ENCODE peak calls at places on chromosome 18, in eight cellular contexts. L is stimulated activated CD4-positive, alpha-beta T cell treated with anti-CD3 and anti-CD28 coated beads, Interleukin-15, amount 100 ng/mL, for 24 hours; E is AG04450; G is ACHN; O is COLO829; I is endothelial cell; H is anterior cingulate cortex; K is colonic mucosa. F is an unnamed sample.

GRCh38 chr18:27202771-27203170 is 17.7 kb upstream of the CHST9 start:
- DNase-seq in L (no peak), E (no peak), G (no peak), O (no peak), I (no peak), H (no peak), K (no peak), F (no peak)

GRCh38 chr18:6543330-6543908 is 128.7 kb upstream of the L3MBTL4 start:
- DNase-seq in L (no peak), E (no peak), G (peak), O (peak), I (no peak), H (no peak), K (no peak), F (no peak)

GRCh38 chr18:58359226-58360019 is 269.5 kb downstream of the ALPK2 start:
- DNase-seq in L (no peak), E (no peak), G (no peak), O (no peak), I (no peak), H (no peak), K (no peak), F (no peak)

GRCh38 chr18:24232814-24233213 is 94.0 kb downstream of the CABYR start:
- DNase-seq in L (no peak), E (no peak), G (no peak), O (no peak), I (no peak), H (no peak), K (no peak), F (no peak)

GRCh38 chr18:52219102-52219501 is 120.9 kb upstream of the DCC start:
- DNase-seq in L (no peak), E (no peak), G (no peak), O (no peak), I (no peak), H (no peak), K (no peak), F (no peak)

GRCh38 chr18:74457043-74457742 is at the start of gene DIPK1C:
- DNase-seq in L (peak), E (no peak), G (no peak), O (no peak), I (peak), H (peak), K (no peak), F (no peak)

GRCh38 chr18:26488417-26489009 is 59.8 kb downstream of the KCTD1 start:
- DNase-seq in L (no peak), E (no peak), G (no peak), O (no peak), I (no peak), H (no peak), K (no peak), F (no peak)

GRCh38 chr18:78069784-78070664 is 820.4 kb downstream of the GALR1 start:
- DNase-seq in L (no peak), E (no peak), G (no peak), O (no peak), I (no peak), H (peak), K (no peak), F (no peak)

GRCh38 chr18:33802955-33803354 is 224.9 kb downstream of the ASXL3 start:
- DNase-seq in L (no peak), E (no peak), G (no peak), O (no peak), I (no peak), H (no peak), K (peak), F (no peak)

GRCh38 chr18:49651033-49651432 is 89.2 kb downstream of the LIPG start:
- DNase-seq in L (no peak), E (no peak), G (no peak), O (no peak), I (no peak), H (no peak), K (no peak), F (no peak)

GRCh38 chr18:13620818-13621445 is 105.4 kb downstream of the FAM210A start:
- DNase-seq in L (no peak), E (no peak), G (no peak), O (no peak), I (no peak), H (no peak), K (no peak), F (no peak)

GRCh38 chr18:79628416-79629248 is 51.0 kb upstream of the CTDP1 start:
- DNase-seq in L (no peak), E (no peak), G (no peak), O (no peak), I (no peak), H (no peak), K (no peak), F (no peak)

GRCh38 chr18:4455113-4455811 is at the start of gene DLGAP1:
- DNase-seq in L (peak), E (no peak), G (no peak), O (no peak), I (peak), H (peak), K (peak), F (peak)

GRCh38 chr18:79465392-79465991 is 69.8 kb downstream of the NFATC1 start:
- DNase-seq in L (peak), E (no peak), G (no peak), O (no peak), I (no peak), H (no peak), K (no peak), F (peak)

GRCh38 chr18:69718912-69719547 is 228.6 kb downstream of the CD226 start:
- DNase-seq in L (no peak), E (no peak), G (no peak), O (peak), I (no peak), H (no peak), K (no peak), F (no peak)

GRCh38 chr18:45974088-45974536 is 7.0 kb upstream of the EPG5 start:
- DNase-seq in L (peak), E (peak), G (peak), O (peak), I (peak), H (no peak), K (peak), F (peak)

GRCh38 chr18:31721596-31721995 is 37.2 kb upstream of the B4GALT6 start:
- DNase-seq in L (no peak), E (no peak), G (no peak), O (no peak), I (no peak), H (no peak), K (no peak), F (no peak)

GRCh38 chr18:55054591-55054990 is 95.3 kb upstream of the CCDC68 start:
- DNase-seq in L (no peak), E (no peak), G (no peak), O (no peak), I (no peak), H (peak), K (no peak), F (no peak)

GRCh38 chr18:41371718-41372117 is 583.3 kb upstream of the PIK3C3 start:
- DNase-seq in L (no peak), E (no peak), G (no peak), O (no peak), I (no peak), H (peak), K (no peak), F (no peak)

GRCh38 chr18:57347784-57348183 is 4.6 kb upstream of the ST8SIA3 start:
- DNase-seq in L (no peak), E (no peak), G (no peak), O (no peak), I (no peak), H (no peak), K (no peak), F (no peak)

GRCh38 chr18:55586841-55587240 is 1.2 kb downstream of the TCF4 start:
- DNase-seq in L (no peak), E (no peak), G (no peak), O (no peak), I (no peak), H (no peak), K (no peak), F (no peak)

GRCh38 chr18:77101410-77102245 is 31.0 kb downstream of the MBP start:
- DNase-seq in L (peak), E (peak), G (peak), O (peak), I (no peak), H (no peak), K (peak), F (no peak)

GRCh38 chr18:35953688-35954087 is 18.8 kb upstream of the RMP24 start:
- DNase-seq in L (no peak), E (no peak), G (no peak), O (no peak), I (no peak), H (no peak), K (no peak), F (no peak)

GRCh38 chr18:11726556-11726955 is 37.5 kb downstream of the GNAL start:
- DNase-seq in L (no peak), E (no peak), G (no peak), O (no peak), I (no peak), H (no peak), K (no peak), F (no peak)

GRCh38 chr18:66226782-66227181 is 377.1 kb downstream of the CDH19 start:
- DNase-seq in L (no peak), E (no peak), G (no peak), O (no peak), I (no peak), H (no peak), K (no peak), F (no peak)

F was measured in Peyer's patch.